ENCODE peak calls at places on chromosomes 6 and 20, in four cellular contexts. U, K, H and B are unnamed samples.
A peak's percentile ranks its signal among the peaks of the same experiment; 100 is the strongest.

GRCh38 chr6:33049323-33049722 is 24.1 kb downstream of the HLA-DPA1 start:
- DNase-seq in U (no peak), H (no peak), K (no peak), B (no peak)

GRCh38 chr6:22657341-22657985 is 88.1 kb downstream of the HDGFL1 start:
- DNase-seq in U (no peak), K (no peak), H (peak; percentile 26), B (peak; percentile 41)

GRCh38 chr20:51985753-51986152 is 183.4 kb upstream of the SALL4 start:
- DNase-seq in H (no peak), K (no peak), U (no peak), B (no peak)

GRCh38 chr6:134147033-134147533 is 94.7 kb upstream of the SLC2A12 start:
- DNase-seq in U (no peak), K (no peak), H (no peak), B (no peak)

GRCh38 chr20:62980970-62981369 is 25.8 kb downstream of the BHLHE23 start:
- DNase-seq in U (no peak), H (no peak), K (no peak), B (no peak)

GRCh38 chr6:72819609-72820008 is 197.7 kb downstream of the KCNQ5 start:
- DNase-seq in K (no peak), H (no peak), U (peak; percentile 34), B (peak; percentile 90)

GRCh38 chr6:52595796-52596130 is 18.9 kb upstream of the TRAM2 start:
- DNase-seq in K (no peak), U (no peak), H (no peak), B (no peak)

GRCh38 chr20:37560629-37561028 is 33.0 kb upstream of the BLCAP start:
- DNase-seq in K (no peak), H (no peak), U (no peak), B (no peak)

GRCh38 chr20:24502184-24502583 is 32.8 kb downstream of the SYNDIG1 start:
- DNase-seq in U (peak; percentile 78), K (no peak), H (peak; percentile 45), B (peak; percentile 25)

GRCh38 chr6:28648035-28648877 is 122.6 kb downstream of the GPX5 start:
- DNase-seq in U (peak; percentile 77), K (peak; percentile 83), H (no peak), B (peak; percentile 72)

GRCh38 chr6:14799928-14800327 is 445.9 kb upstream of the JARID2 start:
- DNase-seq in H (no peak), U (peak; percentile 84), K (no peak), B (peak; percentile 85)

GRCh38 chr6:111738156-111738555 is 132.5 kb upstream of the TRAF3IP2 start:
- DNase-seq in K (no peak), H (no peak), U (no peak), B (no peak)